ENCODE peak calls at places on chromosomes 4 and X, in seven cellular contexts. K, W, F, G, U, M and H are unnamed samples.

GRCh38 chr4:101724093-101724492 is 66.4 kb upstream of the BANK1 start:
- DNase-seq in K (no peak), M (no peak), F (no peak), W (no peak), G (no peak), U (no peak), H (no peak)

GRCh38 chrX:9205599-9206223 is 171.8 kb upstream of the FAM9B start:
- DNase-seq in K (no peak), G (no peak), W (no peak), U (no peak), M (no peak), F (no peak), H (no peak)

GRCh38 chrX:130280901-130281300 is 12.2 kb upstream of the ZNF280C start:
- DNase-seq in F (peak), W (no peak), M (no peak), K (no peak), G (no peak), U (no peak), H (no peak)

GRCh38 chr4:106691749-106692148 is 323.2 kb upstream of the GIMD1 start:
- DNase-seq in W (no peak), U (no peak), F (no peak), K (no peak), M (no peak), G (no peak), H (no peak)

GRCh38 chrX:67721321-67721720 is 177.5 kb downstream of the AR start:
- DNase-seq in W (no peak), G (no peak), F (no peak), K (no peak), M (no peak), U (no peak), H (no peak)

GRCh38 chr4:42630908-42631307 is 26.0 kb downstream of the ATP8A1 start:
- DNase-seq in F (no peak), W (no peak), U (no peak), K (no peak), G (no peak), M (no peak), H (no peak)

GRCh38 chrX:38138900-38139299 is 81.8 kb downstream of the SRPX start:
- DNase-seq in U (no peak), W (no peak), G (no peak), F (no peak), M (no peak), K (no peak), H (no peak)

GRCh38 chr4:55947254-55947882 is 1.4 kb upstream of the CEP135 start:
- DNase-seq in M (no peak), G (no peak), K (peak), F (no peak), U (peak), W (no peak), H (no peak)

GRCh38 chr4:150582881-150583286 is 933 bp downstream of the MAB21L2 start:
- DNase-seq in K (no peak), F (peak), U (no peak), W (no peak), G (no peak), M (no peak), H (peak)

GRCh38 chrX:107691024-107691448 is 62.7 kb downstream of the PRPS1 start:
- DNase-seq in M (no peak), U (no peak), F (no peak), W (no peak), K (no peak), G (no peak), H (no peak)

GRCh38 chr4:113026556-113026955 is 22.9 kb upstream of the ANK2 start:
- DNase-seq in K (no peak), U (no peak), W (no peak), M (no peak), G (no peak), F (no peak), H (no peak)